ENCODE peak calls at places on chromosomes 3 and 15, in seven cellular contexts. I is upper lobe of right lung; W is hepatocyte; B is CD4-positive, CD25-positive, alpha-beta regulatory T cell; C is WERI-Rb-1; O is GM23248; G is CD8-positive, alpha-beta memory T cell. P is an unnamed sample.

GRCh38 chr3:142027295-142027694 is 122.0 kb downstream of the TFDP2 start:
- DNase-seq in O (peak; percentile 27), W (no peak), I (no peak), G (no peak), C (no peak), B (no peak), P (no peak)

GRCh38 chr15:32851619-32852416 is 134.0 kb downstream of the GREM1 start:
- DNase-seq in B (no peak), O (peak; percentile 89), C (no peak), I (no peak), W (no peak), G (no peak), P (no peak)

GRCh38 chr15:66901336-66902100 is 163.9 kb upstream of the SMAD3 start:
- DNase-seq in B (no peak), C (no peak), W (no peak), G (no peak), I (no peak), O (peak; percentile 61), P (no peak)

GRCh38 chr3:29486087-29486486 is 205.2 kb downstream of the RBMS3 start:
- DNase-seq in W (no peak), I (no peak), G (no peak), B (no peak), C (no peak), O (peak; percentile 89), P (no peak)

GRCh38 chr15:37093480-37094410 is 6.6 kb downstream of the MEIS2 start:
- DNase-seq in I (no peak), B (no peak), C (peak; percentile 22), G (no peak), O (peak; percentile 80), W (peak; percentile 42), P (no peak)

GRCh38 chr3:180341516-180341915 is 260.4 kb upstream of the TTC14 start:
- DNase-seq in I (no peak), C (no peak), B (no peak), W (no peak), G (no peak), O (no peak), P (no peak)

GRCh38 chr15:48415036-48415886 is 84.0 kb downstream of the DUT start:
- DNase-seq in C (no peak), O (peak; percentile 86), B (no peak), G (no peak), I (no peak), W (no peak), P (no peak)

GRCh38 chr3:127547761-127548605 is 42.5 kb downstream of the TPRA1 start:
- DNase-seq in B (peak; percentile 67), O (peak; percentile 76), C (peak; percentile 89), G (peak; percentile 65), W (peak; percentile 89), I (peak; percentile 91), P (peak; percentile 67)

GRCh38 chr3:110568246-110568645 is 503.4 kb upstream of the NECTIN3 start:
- DNase-seq in W (no peak), C (no peak), I (no peak), B (no peak), O (peak; percentile 93), G (no peak), P (no peak)

DNA sequence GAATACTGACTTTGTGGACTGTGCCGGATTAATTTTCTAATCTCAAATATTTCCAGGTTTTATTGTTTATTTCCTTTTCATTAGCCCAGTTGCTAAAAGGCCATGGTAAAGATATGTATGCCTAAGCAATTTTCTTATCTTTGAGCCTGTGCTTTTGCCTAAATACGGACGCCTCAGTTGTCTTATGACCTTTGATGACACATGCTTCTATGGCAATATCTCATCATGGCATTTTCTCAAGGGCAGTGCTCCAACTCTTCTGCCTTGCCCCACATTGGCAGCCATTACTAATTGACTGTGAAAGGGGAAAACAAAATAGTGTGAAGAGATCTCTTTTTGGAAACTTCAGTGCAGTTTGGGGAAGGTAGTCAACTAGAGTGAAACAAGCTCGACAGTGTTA is 809.6 kb upstream of the NR2F2 start:
- DNase-seq in W (no peak), I (no peak), O (no peak), B (no peak), C (no peak), G (no peak), P (no peak)
- H3K9me3 ChIP-seq in W (no peaks in the 10 kb centered on the region), I (no peaks in the 10 kb centered on the region), O (no peaks in the 10 kb centered on the region), B (no peaks in the 10 kb centered on the region), C (no peaks in the 10 kb centered on the region), G (no peaks in the 10 kb centered on the region), P (no peaks in the 10 kb centered on the region)

DNA sequence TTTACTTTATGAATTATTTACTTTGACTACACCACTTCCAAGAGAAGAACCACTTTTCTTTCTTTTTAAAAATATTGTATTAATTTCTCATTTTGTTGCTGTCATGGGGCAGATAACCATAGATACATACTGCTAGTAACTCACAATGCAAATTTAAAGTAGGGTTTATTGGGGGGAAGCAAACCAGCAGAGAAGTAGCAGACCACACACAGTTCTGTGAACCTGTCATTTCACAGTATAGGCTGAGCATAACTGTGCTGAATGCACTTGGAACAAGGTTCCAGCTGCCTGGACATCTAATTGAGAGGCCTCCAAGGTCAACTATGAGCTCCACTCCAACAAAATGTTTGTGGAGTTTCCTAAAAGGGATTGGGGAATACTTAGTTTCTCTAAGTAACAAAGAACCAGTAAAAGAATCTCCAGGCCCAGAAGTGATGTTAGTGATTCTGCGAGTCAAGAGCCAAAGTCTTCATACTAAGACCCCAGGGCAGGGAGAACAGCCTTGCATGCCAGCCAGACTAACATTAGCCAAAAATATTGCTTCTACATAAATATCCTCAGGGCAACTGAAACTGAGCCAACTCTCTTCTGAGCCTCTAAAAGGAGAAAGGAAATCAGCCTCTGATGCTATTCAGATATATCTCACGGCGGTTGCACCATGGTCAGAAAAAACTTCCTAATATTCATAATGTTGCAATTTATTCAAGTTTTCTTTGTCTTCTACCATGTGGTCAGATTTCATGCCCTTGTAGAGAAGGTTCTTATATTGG is 856.4 kb upstream of the ALCAM start:
- DNase-seq in C (no peak), G (no peak), W (no peak), O (no peak), I (no peak), B (no peak), P (no peak)
- H3K36me3 ChIP-seq in C (no peaks in the 10 kb centered on the region), G (no peaks in the 10 kb centered on the region), W (no peaks in the 10 kb centered on the region), O (no peaks in the 10 kb centered on the region), I (no peaks in the 10 kb centered on the region), B (no peaks in the 10 kb centered on the region), P (no peaks in the 10 kb centered on the region)

GRCh38 chr3:172918165-172918564 is 167.6 kb downstream of the ECT2 start:
- DNase-seq in B (no peak), W (peak; percentile 20), G (no peak), O (no peak), C (no peak), I (no peak), P (no peak)
- H3K27ac ChIP-seq in B (no peak overlapping the region), W (peak overlapping the region; percentile 58), G (no peak overlapping the region), O (no peak overlapping the region), C (no peak overlapping the region), I (no peak overlapping the region), P (no peak overlapping the region)

GRCh38 chr15:43920815-43921214 is 94.0 kb downstream of the WDR76 start:
- DNase-seq in B (no peak), C (peak; percentile 61), O (no peak), W (no peak), G (no peak), I (no peak), P (no peak)
- H3K9me3 ChIP-seq in B (no peaks in the 10 kb centered on the region), C (no peaks in the 10 kb centered on the region), O (no peaks in the 10 kb centered on the region), W (no peaks in the 10 kb centered on the region), G (no peaks in the 10 kb centered on the region), I (no peaks in the 10 kb centered on the region), P (no peaks in the 10 kb centered on the region)

DNA sequence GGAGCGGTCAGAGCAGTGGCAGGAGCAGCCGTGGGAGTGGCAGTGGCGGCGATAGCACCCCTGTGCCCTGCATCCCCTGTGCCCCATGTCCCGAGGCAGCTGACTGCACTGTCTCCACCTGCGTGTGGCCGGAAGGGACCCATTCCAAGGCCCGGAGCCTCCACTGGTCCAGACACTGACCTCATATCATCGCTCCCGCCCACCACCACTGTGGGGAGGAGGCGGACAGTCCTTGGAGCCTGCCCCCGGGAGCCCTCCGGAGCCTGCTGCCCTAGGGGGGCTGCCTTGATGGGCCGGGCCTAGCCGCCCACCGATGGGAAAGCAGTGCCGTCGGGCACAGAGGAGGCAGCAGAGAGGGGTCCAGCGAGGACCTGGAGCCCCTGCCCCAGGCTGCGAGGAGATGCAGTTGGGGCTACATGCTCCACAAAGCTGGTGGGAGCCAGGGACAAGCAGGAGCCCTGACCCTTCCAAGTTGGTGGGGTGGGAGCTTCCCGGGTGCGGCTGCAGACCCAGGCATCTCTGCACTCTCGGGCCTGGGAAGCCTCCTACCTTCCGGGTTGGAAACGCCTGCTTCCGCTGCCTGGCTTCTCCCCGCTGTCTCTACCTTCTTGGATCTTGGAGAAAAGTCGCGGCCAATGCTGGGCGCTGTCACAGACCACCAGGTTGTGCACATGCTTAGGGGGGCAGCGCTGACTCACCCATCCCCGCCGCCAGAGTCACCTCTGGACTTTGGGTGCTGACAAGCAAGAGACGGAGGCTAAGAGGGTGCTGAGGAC is 283.2 kb upstream of the ROBO1 start:
- DNase-seq in B (no peak), O (no peak), G (no peak), W (no peak), I (no peak), C (no peak), P (no peak)
- H3K36me3 ChIP-seq in B (no peaks in the 10 kb centered on the region), O (no peaks in the 10 kb centered on the region), G (no peaks in the 10 kb centered on the region), W (no peaks in the 10 kb centered on the region), I (no peaks in the 10 kb centered on the region), C (no peaks in the 10 kb centered on the region), P (no peaks in the 10 kb centered on the region)

GRCh38 chr3:4340077-4340410 is 36.9 kb downstream of the SETMAR start:
- DNase-seq in C (no peak), O (no peak), G (no peak), I (no peak), B (no peak), W (no peak), P (no peak)
- H3K27ac ChIP-seq in C (no peak overlapping the region), O (no peak overlapping the region), G (no peak overlapping the region), I (peak overlapping the region; percentile 20), B (no peak overlapping the region), W (no peak overlapping the region), P (no peak overlapping the region)

P was measured in CD4-positive, alpha-beta memory T cell.